ENCODE peak calls at places on chromosome 6, in six cellular contexts. R is HepG2, W is A549, Z is ovary, C is transverse colon, O is GM12878. Y is an unnamed sample.

GRCh38 chr6:3929281-3929798 is 80.2 kb downstream of the FAM50B start:
- DNase-seq in R (no peak), O (no peak), W (no peak), Z (peak; percentile 50), C (no peak), Y (no peak)

GRCh38 chr6:3744901-3745470 is 6.5 kb downstream of the PXDC1 start:
- DNase-seq in C (no peak), W (no peak), O (no peak), Z (no peak), R (no peak), Y (no peak)

GRCh38 chr6:20661721-20662120 is 127.5 kb downstream of the CDKAL1 start:
- DNase-seq in O (no peak), R (no peak), Z (no peak), W (no peak), C (no peak), Y (no peak)

GRCh38 chr6:162260024-162260423 is 467.5 kb downstream of the PRKN start:
- DNase-seq in Z (no peak), R (no peak), W (no peak), O (no peak), C (no peak), Y (no peak)

GRCh38 chr6:86943819-86944407 is 6.6 kb downstream of the HTR1E start:
- DNase-seq in O (no peak), R (no peak), C (no peak), Z (no peak), W (no peak), Y (no peak)

GRCh38 chr6:107730106-107730505 is 94.0 kb downstream of the SCML4 start:
- DNase-seq in C (peak; percentile 22), O (no peak), Z (no peak), R (no peak), W (no peak), Y (no peak)

GRCh38 chr6:42401605-42401935 is 50.2 kb downstream of the TRERF1 start:
- DNase-seq in R (no peak), O (no peak), Z (no peak), C (peak; percentile 42), W (no peak), Y (no peak)

GRCh38 chr6:39823187-39823815 is 31.1 kb downstream of the DAAM2 start:
- DNase-seq in Z (peak; percentile 56), R (no peak), C (peak; percentile 43), O (no peak), W (no peak), Y (peak; percentile 82)

GRCh38 chr6:162753775-162754174 is 26.0 kb downstream of the PACRG start:
- DNase-seq in C (no peak), Z (no peak), O (no peak), R (no peak), W (no peak), Y (no peak)

GRCh38 chr6:136592930-136593673 is 42.9 kb upstream of the MAP7 start:
- DNase-seq in C (no peak), W (no peak), O (no peak), Z (no peak), R (no peak), Y (no peak)

GRCh38 chr6:12637960-12638641 is 78.5 kb upstream of the PHACTR1 start:
- DNase-seq in R (peak; percentile 48), O (peak; percentile 16), W (peak; percentile 40), C (peak; percentile 35), Z (no peak), Y (no peak)

GRCh38 chr6:33990061-33990541 is 155.8 kb downstream of the GRM4 start:
- DNase-seq in Z (no peak), O (no peak), W (no peak), C (no peak), R (no peak), Y (no peak)

GRCh38 chr6:14857501-14857900 is 388.4 kb upstream of the JARID2 start:
- DNase-seq in R (no peak), W (no peak), C (peak; percentile 24), Z (no peak), O (no peak), Y (no peak)

GRCh38 chr6:3228046-3228671 is 706 bp upstream of the TUBB2B start:
- DNase-seq in C (no peak), W (no peak), R (no peak), Z (no peak), O (no peak), Y (no peak)

GRCh38 chr6:168124921-168125320 is 45.9 kb upstream of the FRMD1 start:
- DNase-seq in O (no peak), Z (no peak), C (no peak), W (no peak), R (no peak), Y (no peak)

GRCh38 chr6:169926617-169927417 is 175.4 kb downstream of the ERMARD start:
- DNase-seq in R (no peak), W (no peak), Z (no peak), O (no peak), C (no peak), Y (no peak)

GRCh38 chr6:27882624-27883023 is 29.6 kb downstream of the OR2B2 start:
- DNase-seq in Z (no peak), R (no peak), O (no peak), C (no peak), W (no peak), Y (no peak)

GRCh38 chr6:36888654-36889481 is 3.1 kb downstream of the C6orf89 start:
- DNase-seq in R (no peak), O (no peak), Z (no peak), C (no peak), W (no peak), Y (no peak)

GRCh38 chr6:168619560-168620314 is 178.8 kb downstream of the SMOC2 start:
- DNase-seq in W (no peak), R (no peak), O (no peak), C (no peak), Z (no peak), Y (no peak)

GRCh38 chr6:24205020-24205492 is 79.0 kb downstream of the NRSN1 start:
- DNase-seq in C (no peak), W (peak; percentile 39), R (peak; percentile 59), Z (no peak), O (peak; percentile 24), Y (no peak)

GRCh38 chr6:16766043-16766521 is 4.8 kb upstream of the ATXN1 start:
- DNase-seq in C (no peak), O (no peak), W (peak; percentile 84), R (no peak), Z (no peak), Y (no peak)

GRCh38 chr6:30828027-30828962 is 56.0 kb upstream of the DDR1 start:
- DNase-seq in R (peak; percentile 85), W (peak; percentile 84), O (no peak), C (peak; percentile 94), Z (peak; percentile 86), Y (peak; percentile 91)

GRCh38 chr6:83192456-83192855 is 609 bp downstream of the PGM3 start:
- DNase-seq in C (no peak), O (no peak), Z (no peak), W (no peak), R (no peak), Y (no peak)

DNA sequence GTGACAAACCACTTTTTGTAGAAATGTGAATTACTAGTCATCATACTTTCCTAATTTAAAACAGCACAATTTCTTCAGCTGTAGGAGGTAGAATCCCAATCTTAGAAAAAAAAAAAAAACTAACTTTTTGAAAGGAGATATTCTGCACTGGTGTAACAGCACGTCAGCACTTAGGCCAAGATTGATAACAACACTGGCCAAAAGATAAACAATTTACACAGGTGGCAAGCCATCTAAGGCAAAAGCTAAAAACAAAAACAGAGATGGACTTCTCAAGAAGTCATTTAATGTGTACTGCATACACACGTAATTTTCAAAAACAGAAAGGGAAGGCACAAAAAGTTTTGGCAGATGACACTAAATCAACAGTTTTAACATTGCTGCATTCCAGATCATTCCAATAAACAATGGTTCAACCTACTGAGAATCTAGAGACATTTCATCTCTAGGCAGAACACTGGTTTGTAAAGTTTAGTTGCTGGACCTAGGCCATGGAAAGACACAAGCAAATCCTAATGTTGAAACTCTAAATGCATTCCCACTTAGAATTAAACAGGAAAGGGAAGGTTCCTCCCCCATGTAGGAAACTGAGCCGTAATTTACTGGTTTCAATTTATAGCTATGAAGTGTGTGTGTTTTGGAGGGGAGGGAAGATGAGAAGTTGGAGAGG is 1.4 kb downstream of the GCLC start:
- DNase-seq in C (no peak), O (no peak), W (no peak), Z (no peak), R (no peak), Y (no peak)
- TF ChIP-seq EP300 in C (no peak), O (no peak), W (no peak), Z (no peak), R (no peak), Y (no peak)

DNA sequence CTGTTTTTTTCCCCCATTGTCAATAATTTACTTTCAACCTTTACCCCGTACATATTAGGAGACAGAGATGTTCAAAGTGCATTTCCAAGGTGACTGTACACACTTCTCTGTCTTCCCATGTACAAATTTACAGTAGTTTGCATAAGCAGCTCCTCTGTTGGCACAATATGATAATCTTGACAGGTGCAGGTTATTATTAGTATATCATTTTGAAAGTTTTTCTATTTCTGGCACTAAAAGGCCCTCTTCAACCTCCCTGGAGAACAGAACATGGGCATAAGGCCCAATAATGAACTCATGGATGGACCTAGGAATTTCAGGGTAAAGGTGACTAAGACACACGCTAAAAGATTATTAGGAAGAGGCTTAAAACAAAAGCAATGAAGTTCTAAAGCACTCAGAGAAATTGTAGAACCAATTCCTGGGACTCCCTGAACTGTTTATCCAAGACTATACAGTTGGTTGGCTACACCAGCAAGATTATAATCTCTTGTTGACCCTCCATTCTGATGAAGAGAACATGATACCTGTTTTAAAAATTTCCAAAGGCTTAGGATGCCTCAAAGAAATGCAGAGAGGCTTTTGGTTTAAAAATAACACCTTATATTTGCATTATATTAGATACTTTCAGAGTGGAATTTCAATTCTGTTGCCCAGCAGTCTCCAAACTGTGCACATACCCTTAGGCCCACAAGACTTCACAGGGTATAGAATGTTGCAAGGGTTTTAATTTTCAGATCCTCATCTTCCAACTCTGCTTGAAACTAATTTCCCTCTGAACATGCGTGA is 1.1 kb downstream of the AIG1 start:
- DNase-seq in R (peak; percentile 86), C (no peak), Z (no peak), O (no peak), W (no peak), Y (no peak)
- H3K4me3 ChIP-seq in R (peak overlapping the region; percentile 93), C (no peak overlapping the region), Z (no peak overlapping the region), O (peak overlapping the region; percentile 84), W (peak overlapping the region; percentile 90), Y (peak overlapping the region; percentile 81)

GRCh38 chr6:154672086-154672485 is 61.1 kb upstream of the SCAF8 start:
- DNase-seq in Z (no peak), W (no peak), R (no peak), C (no peak), O (no peak), Y (no peak)

GRCh38 chr6:154673919-154674318 is 59.3 kb upstream of the SCAF8 start:
- DNase-seq in R (peak; percentile 13), C (no peak), Z (no peak), O (no peak), W (no peak), Y (no peak)

DNA sequence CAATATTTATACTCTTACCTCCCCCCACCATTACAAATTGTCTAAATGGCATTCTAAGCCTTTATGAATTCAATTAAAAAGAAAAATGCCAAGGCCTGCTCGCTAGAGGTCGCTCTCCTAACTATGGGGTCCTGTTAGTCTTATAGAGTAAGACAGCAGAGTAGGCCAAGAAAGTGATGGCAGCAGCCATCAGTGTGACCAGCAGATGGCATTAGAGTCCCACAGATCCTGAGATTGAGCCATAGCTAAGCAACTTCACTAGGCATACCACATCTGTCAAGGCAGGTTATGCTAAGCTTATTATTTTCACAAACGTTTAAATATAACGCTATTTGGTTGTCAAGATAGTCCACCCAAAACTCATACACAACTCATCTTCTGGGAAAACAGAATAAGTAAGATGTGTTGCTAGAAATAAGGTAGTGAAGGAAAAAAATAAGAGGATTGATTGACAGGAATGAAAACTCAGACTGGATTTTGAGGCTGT is 57.6 kb upstream of the SCAF8 start:
- DNase-seq in R (peak; percentile 95), O (peak; percentile 97), Z (peak; percentile 80), W (peak; percentile 91), C (peak; percentile 91), Y (peak; percentile 85)
- TF ChIP-seq EP300 in R (no peak), O (no peak), Z (no peak), W (no peak), C (no peak), Y (no peak)

GRCh38 chr6:7991992-7992815 is 72.0 kb downstream of the BLOC1S5 start:
- DNase-seq in O (peak; percentile 13), Z (peak; percentile 40), W (peak; percentile 44), R (peak; percentile 69), C (no peak), Y (no peak)
- H3K4me3 ChIP-seq in O (no peak overlapping the region), Z (no peak overlapping the region), W (no peak overlapping the region), R (no peak overlapping the region), C (no peak overlapping the region), Y (no peak overlapping the region)